ENCODE peak calls at places on chromosome 1, in ten cellular contexts. Q, T, Z, R, P, W, K, D, N and M are unnamed samples.

GRCh38 chr1:41650176-41650519 is 165.7 kb upstream of the EDN2 start:
- DNase-seq in P (no peak), Q (peak; percentile 55), N (no peak), D (no peak), R (no peak), W (no peak), Z (no peak), T (peak; percentile 60), K (peak; percentile 96), M (no peak)

GRCh38 chr1:193413376-193413775 is 227.0 kb upstream of the B3GALT2 start:
- DNase-seq in K (no peak), Q (no peak), P (no peak), W (no peak), N (no peak), R (no peak), T (no peak), D (no peak), Z (no peak), M (no peak)

GRCh38 chr1:94236630-94237290 is 624 bp downstream of the ARHGAP29 start:
- DNase-seq in Z (no peak), R (no peak), N (no peak), Q (no peak), P (no peak), D (no peak), W (peak; percentile 67), K (peak; percentile 75), T (no peak), M (peak; percentile 12)

GRCh38 chr1:93566227-93566626 is 115.4 kb downstream of the BCAR3 start:
- DNase-seq in T (no peak), K (no peak), P (no peak), N (no peak), D (no peak), Q (no peak), Z (no peak), W (no peak), R (no peak), M (no peak)

GRCh38 chr1:228081578-228082259 is 789 bp upstream of the ARF1 start:
- DNase-seq in Z (no peak), D (no peak), W (peak; percentile 89), P (no peak), R (no peak), T (no peak), N (no peak), Q (peak; percentile 32), K (no peak), M (no peak)

GRCh38 chr1:155050560-155051341 is at the start of gene ADAM15:
- DNase-seq in D (peak; percentile 100), W (peak; percentile 100), Z (peak; percentile 82), N (peak; percentile 71), K (no peak), T (peak; percentile 74), Q (peak; percentile 88), P (peak; percentile 78), R (peak; percentile 55), M (peak; percentile 70)

GRCh38 chr1:224259986-224260385 is 70.0 kb downstream of the NVL start:
- DNase-seq in P (no peak), T (no peak), Z (no peak), N (no peak), K (no peak), W (no peak), R (no peak), D (no peak), Q (no peak), M (no peak)

GRCh38 chr1:31571340-31572295 is 4.7 kb upstream of the TINAGL1 start:
- DNase-seq in P (no peak), N (no peak), K (no peak), Q (no peak), R (no peak), D (no peak), Z (no peak), T (peak; percentile 6), W (peak; percentile 11), M (no peak)

GRCh38 chr1:53557830-53558784 is 98.9 kb downstream of the DMRTB1 start:
- DNase-seq in Z (no peak), R (no peak), N (no peak), T (no peak), P (no peak), D (no peak), K (no peak), Q (no peak), W (peak; percentile 27), M (no peak)

GRCh38 chr1:3611170-3612019 is at the start of gene MEGF6:
- DNase-seq in N (peak; percentile 45), Q (peak; percentile 73), W (peak; percentile 100), T (peak; percentile 91), K (no peak), D (peak; percentile 61), R (no peak), P (peak; percentile 54), Z (peak; percentile 50), M (no peak)